ENCODE peak calls at places on chromosomes 7 and 10, in seven cellular contexts. U is HCT116, I is GM23248, X is neural progenitor cell, H is hepatocyte, K is mammary epithelial cell, N is GM23338. A is an unnamed sample.
A peak's percentile ranks its signal among the peaks of the same experiment; 100 is the strongest.

GRCh38 chr10:112950714-112951348 is 784 bp downstream of the TCF7L2 start:
- DNase-seq in U (no peak), I (peak; percentile 73), X (peak; percentile 76), H (peak; percentile 53), K (peak; percentile 45), N (peak; percentile 56), A (no peak)

GRCh38 chr10:79206300-79207095 is 137.7 kb downstream of the ZMIZ1 start:
- DNase-seq in U (no peak), I (no peak), X (no peak), H (no peak), K (no peak), N (no peak), A (no peak)

GRCh38 chr10:74825033-74825370 is 1.4 kb upstream of the KAT6B start:
- DNase-seq in U (no peak), I (peak; percentile 42), X (peak; percentile 67), H (peak; percentile 48), K (no peak), N (peak; percentile 57), A (no peak)

GRCh38 chr7:149854611-149855367 is 16.6 kb downstream of the ZNF862 start:
- DNase-seq in U (peak; percentile 36), I (peak; percentile 63), X (peak; percentile 80), H (peak; percentile 84), K (peak; percentile 31), N (peak; percentile 67), A (no peak)

GRCh38 chr10:36808625-36809362 is 316.6 kb upstream of the ANKRD30A start:
- DNase-seq in U (no peak), I (peak; percentile 2), X (no peak), H (no peak), K (no peak), N (no peak), A (no peak)

GRCh38 chr10:115566867-115567266 is 473.7 kb downstream of the ATRNL1 start:
- DNase-seq in U (no peak), I (no peak), X (no peak), H (no peak), K (no peak), N (no peak), A (no peak)

GRCh38 chr7:84204655-84205054 is 10.1 kb upstream of the SEMA3A start:
- DNase-seq in U (no peak), I (peak; percentile 78), X (no peak), H (no peak), K (peak; percentile 49), N (no peak), A (no peak)

GRCh38 chr7:985915-986741 is 3.1 kb downstream of the CYP2W1 start:
- DNase-seq in U (no peak), I (peak; percentile 49), X (no peak), H (no peak), K (peak; percentile 26), N (no peak), A (no peak)

GRCh38 chr10:59870152-59870551 is 36.2 kb downstream of the CCDC6 start:
- DNase-seq in U (no peak), I (no peak), X (no peak), H (no peak), K (no peak), N (no peak), A (no peak)

GRCh38 chr7:99843808-99844207 is 16.0 kb downstream of the CYP3A43 start:
- DNase-seq in U (no peak), I (peak; percentile 5), X (no peak), H (no peak), K (no peak), N (no peak), A (no peak)

GRCh38 chr7:155770186-155770585 is 42.1 kb downstream of the SHH start:
- DNase-seq in U (no peak), I (no peak), X (no peak), H (no peak), K (no peak), N (no peak), A (no peak)

GRCh38 chr10:36172054-36172531 is 530.0 kb upstream of the FZD8 start:
- DNase-seq in U (no peak), I (peak; percentile 85), X (no peak), H (no peak), K (peak; percentile 39), N (no peak), A (no peak)

GRCh38 chr10:47376522-47377220 is 7.4 kb downstream of the ZNF488 start:
- DNase-seq in U (no peak), I (no peak), X (no peak), H (no peak), K (no peak), N (no peak), A (no peak)

GRCh38 chr7:11235491-11235890 is 261.8 kb downstream of the PHF14 start:
- DNase-seq in U (no peak), I (no peak), X (peak; percentile 20), H (no peak), K (no peak), N (peak; percentile 12), A (no peak)

GRCh38 chr7:17342726-17343125 is 44.3 kb downstream of the AHR start:
- DNase-seq in U (no peak), I (peak; percentile 10), X (no peak), H (no peak), K (no peak), N (no peak), A (no peak)

GRCh38 chr10:61986357-61986756 is 84.9 kb downstream of the ARID5B start:
- DNase-seq in U (no peak), I (no peak), X (no peak), H (no peak), K (no peak), N (peak; percentile 43), A (no peak)

GRCh38 chr7:47415289-47416212 is 166.4 kb downstream of the TNS3 start:
- DNase-seq in U (no peak), I (no peak), X (no peak), H (no peak), K (no peak), N (no peak), A (no peak)

GRCh38 chr10:104546756-104547155 is 94.3 kb upstream of the SORCS3 start:
- DNase-seq in U (no peak), I (no peak), X (peak; percentile 16), H (no peak), K (no peak), N (peak; percentile 42), A (no peak)

GRCh38 chr7:5614579-5614978 is 166.9 kb downstream of the RNF216 start:
- DNase-seq in U (no peak), I (no peak), X (no peak), H (no peak), K (no peak), N (no peak), A (no peak)

DNA sequence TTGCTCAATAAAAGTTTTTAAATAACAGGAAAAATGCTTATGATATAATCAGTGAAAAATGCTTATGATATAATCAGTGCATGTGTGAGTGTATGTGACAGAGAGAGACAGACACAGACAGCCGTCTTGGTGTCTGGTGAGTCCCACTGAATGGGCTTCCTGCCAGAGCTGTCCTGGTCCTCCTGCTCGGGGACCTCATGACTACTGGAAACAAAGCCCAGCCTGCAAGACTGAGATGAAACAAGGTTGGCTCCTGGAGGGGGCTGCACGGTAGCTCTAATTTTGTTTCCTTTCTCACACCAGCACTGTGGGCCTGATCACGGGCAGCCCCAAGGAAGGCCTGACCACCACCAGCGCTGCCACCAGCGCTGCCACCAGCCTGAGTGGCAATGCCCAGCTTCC is 57.3 kb downstream of the NRP1 start:
- DNase-seq in U (no peak), I (peak; percentile 80), X (no peak), H (no peak), K (no peak), N (no peak), A (no peak)
- H3K27ac ChIP-seq in U (no peak overlapping the region), I (peak overlapping the region; percentile 82), X (no peak overlapping the region), H (no peak overlapping the region), K (peak overlapping the region; percentile 62), N (no peak overlapping the region), A (no peak overlapping the region)

DNA sequence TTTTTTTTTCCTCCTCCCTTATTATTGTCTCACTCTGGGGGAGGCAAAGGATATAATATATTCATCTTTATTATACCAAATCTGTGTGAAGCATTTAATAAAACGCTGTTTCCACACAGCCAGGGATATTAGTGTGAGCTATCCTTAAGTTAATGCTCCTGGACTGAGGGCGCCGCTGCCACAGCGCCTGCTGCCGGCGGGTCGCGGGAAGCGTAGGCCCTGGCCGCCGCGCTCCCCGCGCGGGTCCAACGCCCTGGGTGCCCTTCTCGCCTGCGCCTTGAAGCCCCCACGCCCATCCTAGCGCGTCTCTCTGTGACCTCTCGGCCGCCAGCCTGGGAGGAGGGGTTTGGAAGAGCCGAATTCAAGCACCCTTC is 9.5 kb upstream of the LBX1 start:
- DNase-seq in U (peak; percentile 18), I (peak; percentile 17), X (peak; percentile 81), H (no peak), K (no peak), N (peak; percentile 63), A (no peak)
- TF ChIP-seq EZH2 in U (no peak), I (no peak), X (peak; percentile 34), H (no peak), K (no peak), N (peak; percentile 68), A (no peak)

DNA sequence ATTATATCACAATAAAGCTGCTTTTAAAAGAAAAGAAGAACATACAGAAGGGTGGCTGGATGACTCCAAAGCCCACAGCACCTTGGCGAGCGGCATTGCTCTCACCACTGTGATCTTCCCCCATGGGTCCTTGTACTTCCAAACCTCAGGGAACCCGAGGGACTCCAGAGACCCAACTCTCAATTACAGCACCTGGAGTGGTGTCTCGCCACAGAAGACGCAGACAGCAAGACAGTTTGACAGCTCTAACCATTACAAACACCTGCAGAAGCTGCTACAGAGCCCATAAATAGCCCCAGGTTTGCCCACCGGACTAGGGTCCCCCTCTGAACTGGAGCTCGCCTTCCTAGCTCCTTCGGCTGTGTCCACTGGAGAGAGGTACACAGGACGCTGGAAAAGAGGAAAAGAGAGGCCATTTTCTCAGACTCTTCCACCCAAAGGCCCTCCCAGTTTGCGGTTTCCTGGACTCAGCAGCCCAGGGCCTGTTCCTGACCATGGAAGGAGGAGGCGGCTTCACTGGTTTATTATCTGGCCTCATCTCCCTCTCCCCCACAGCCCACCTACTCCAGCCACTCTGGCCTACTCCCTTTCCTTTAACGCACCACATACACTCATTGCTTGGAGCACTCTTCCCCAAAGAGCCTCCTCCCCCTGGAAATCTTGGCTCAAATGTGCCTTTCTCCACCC is 1.9 kb downstream of the PIK3AP1 start:
- DNase-seq in U (no peak), I (no peak), X (no peak), H (no peak), K (no peak), N (no peak), A (no peak)
- H3K4me3 ChIP-seq in U (no peak overlapping the region), I (no peak overlapping the region), X (no peak overlapping the region), H (no peak overlapping the region), K (no peak overlapping the region), N (no peak overlapping the region), A (peak overlapping the region; percentile 97)

GRCh38 chr10:110500515-110500905 is 2.8 kb downstream of the DUSP5 start:
- DNase-seq in U (no peak), I (peak; percentile 87), X (no peak), H (peak; percentile 46), K (peak; percentile 80), N (no peak), A (no peak)

GRCh38 chr10:110502072-110502845 is 4.6 kb downstream of the DUSP5 start:
- DNase-seq in U (no peak), I (no peak), X (no peak), H (no peak), K (no peak), N (no peak), A (no peak)

GRCh38 chr10:110499796-110500514 is 2.2 kb downstream of the DUSP5 start:
- DNase-seq in U (no peak), I (peak; percentile 51), X (no peak), H (no peak), K (no peak), N (no peak), A (no peak)

GRCh38 chr10:110502851-110503301 is 5.2 kb downstream of the DUSP5 start:
- DNase-seq in U (no peak), I (peak; percentile 90), X (no peak), H (peak; percentile 57), K (peak; percentile 55), N (no peak), A (peak; percentile 93)

GRCh38 chr10:110501142-110501937 is 3.6 kb downstream of the DUSP5 start:
- DNase-seq in U (peak; percentile 88), I (peak; percentile 98), X (peak; percentile 56), H (peak; percentile 92), K (peak; percentile 92), N (peak; percentile 79), A (peak; percentile 82)
- H3K27ac ChIP-seq in U (peak overlapping the region; percentile 65), I (peak overlapping the region; percentile 95), X (no peak overlapping the region), H (peak overlapping the region; percentile 53), K (peak overlapping the region; percentile 92), N (no peak overlapping the region), A (peak overlapping the region; percentile 91)

A was measured in GM12878.